ENCODE peak calls at places on chromosome 15, in five cellular contexts. One of them, this sample, is unnamed.

GRCh38 chr15:59367022-59367451 is 5.6 kb downstream of the MYO1E start:
- DNase-seq in natural killer cell: no peak
- DNase-seq in IMR-90: no peak
- DNase-seq in cardiac muscle cell: no peak
- DNase-seq in fibroblast of lung: peak
- DNase-seq in this sample: no peak

GRCh38 chr15:40080104-40080503 is 28.6 kb downstream of the BMF start:
- DNase-seq in natural killer cell: no peak
- DNase-seq in IMR-90: no peak
- DNase-seq in cardiac muscle cell: no peak
- DNase-seq in fibroblast of lung: no peak
- DNase-seq in this sample: no peak

GRCh38 chr15:33157636-33158035 is 36.9 kb downstream of the FMN1 start:
- DNase-seq in natural killer cell: no peak
- DNase-seq in IMR-90: no peak
- DNase-seq in cardiac muscle cell: no peak
- DNase-seq in fibroblast of lung: no peak
- DNase-seq in this sample: no peak

GRCh38 chr15:39191871-39192281 is 389.0 kb upstream of the THBS1 start:
- DNase-seq in natural killer cell: no peak
- DNase-seq in IMR-90: peak
- DNase-seq in cardiac muscle cell: no peak
- DNase-seq in fibroblast of lung: peak
- DNase-seq in this sample: no peak

GRCh38 chr15:39594056-39594763 is 13.3 kb downstream of the THBS1 start:
- DNase-seq in natural killer cell: no peak
- DNase-seq in IMR-90: peak
- DNase-seq in cardiac muscle cell: no peak
- DNase-seq in fibroblast of lung: peak
- DNase-seq in this sample: no peak

GRCh38 chr15:47715856-47716445 is 1.4 kb upstream of the SEMA6D start:
- DNase-seq in natural killer cell: no peak
- DNase-seq in IMR-90: peak
- DNase-seq in cardiac muscle cell: no peak
- DNase-seq in fibroblast of lung: no peak
- DNase-seq in this sample: no peak

GRCh38 chr15:52660192-52660591 is 19.0 kb downstream of the ATOSA start:
- DNase-seq in natural killer cell: no peak
- DNase-seq in IMR-90: no peak
- DNase-seq in cardiac muscle cell: no peak
- DNase-seq in fibroblast of lung: no peak
- DNase-seq in this sample: no peak

GRCh38 chr15:85019815-85020590 is 38.3 kb downstream of the PDE8A start:
- DNase-seq in natural killer cell: no peak
- DNase-seq in IMR-90: peak
- DNase-seq in cardiac muscle cell: no peak
- DNase-seq in fibroblast of lung: peak
- DNase-seq in this sample: no peak

GRCh38 chr15:70627734-70628541 is 135.4 kb downstream of the UACA start:
- DNase-seq in natural killer cell: no peak
- DNase-seq in IMR-90: no peak
- DNase-seq in cardiac muscle cell: no peak
- DNase-seq in fibroblast of lung: peak
- DNase-seq in this sample: no peak

GRCh38 chr15:57527382-57528091 is 64.2 kb upstream of the MYZAP start:
- DNase-seq in natural killer cell: no peak
- DNase-seq in IMR-90: peak
- DNase-seq in cardiac muscle cell: peak
- DNase-seq in fibroblast of lung: peak
- DNase-seq in this sample: peak

GRCh38 chr15:64749999-64750657 is 25.3 kb downstream of the RBPMS2 start:
- DNase-seq in natural killer cell: peak
- DNase-seq in IMR-90: peak
- DNase-seq in cardiac muscle cell: peak
- DNase-seq in fibroblast of lung: peak
- DNase-seq in this sample: no peak

DNA sequence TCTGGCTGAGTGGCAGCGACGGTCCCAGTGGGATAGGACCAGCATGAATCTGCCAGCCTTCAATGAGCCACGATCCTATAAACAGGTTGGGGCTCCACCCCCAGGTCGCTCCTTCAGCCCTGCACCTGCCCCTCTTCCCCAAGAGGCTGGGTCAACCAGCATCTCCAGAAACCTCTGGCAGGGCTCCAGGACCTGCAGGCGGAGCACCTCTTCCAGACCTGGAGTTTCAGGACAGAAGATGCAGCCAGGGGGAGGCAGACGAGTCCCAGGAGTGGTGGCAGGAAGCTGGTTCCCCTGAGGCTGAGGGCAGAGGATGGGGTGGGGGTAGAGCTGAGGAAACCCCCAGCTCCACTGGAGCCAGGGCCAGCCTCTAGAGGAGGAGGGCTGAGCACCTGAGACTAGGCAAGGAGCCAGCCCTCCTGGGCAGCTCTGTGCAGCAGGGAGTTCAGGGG is at the start of gene PLA2G4D:
- DNase-seq in natural killer cell: no peak
- DNase-seq in IMR-90: no peak
- DNase-seq in cardiac muscle cell: no peak
- DNase-seq in fibroblast of lung: no peak
- DNase-seq in this sample: no peak
- TF ChIP-seq CTCF in natural killer cell: no peak
- TF ChIP-seq CTCF in IMR-90: no peak
- TF ChIP-seq CTCF in cardiac muscle cell: no peak
- TF ChIP-seq CTCF in fibroblast of lung: no peak
- TF ChIP-seq CTCF in this sample: no peak

DNA sequence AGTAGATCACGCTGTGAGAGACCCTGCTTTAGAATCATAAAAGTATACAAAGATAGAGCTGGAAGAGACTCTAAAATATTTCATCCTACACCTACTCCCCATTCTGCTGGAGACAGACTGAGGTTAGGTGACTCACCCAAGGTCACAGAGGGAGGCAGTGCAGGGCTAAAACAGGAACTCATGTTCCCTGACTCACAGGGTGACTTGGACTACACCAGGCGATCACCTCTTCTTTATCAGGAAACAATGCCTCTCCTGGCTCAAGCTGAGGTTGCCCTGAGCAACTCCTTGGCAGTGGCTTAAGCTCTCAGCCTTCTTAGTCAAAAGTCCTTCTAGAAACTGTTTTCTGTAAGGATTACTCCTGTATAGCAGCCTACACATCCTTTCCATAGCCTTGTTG is 26.4 kb upstream of the TNFAIP8L3 start:
- DNase-seq in natural killer cell: no peak
- DNase-seq in IMR-90: peak
- DNase-seq in cardiac muscle cell: no peak
- DNase-seq in fibroblast of lung: peak
- DNase-seq in this sample: no peak
- TF ChIP-seq CTCF in natural killer cell: no peak
- TF ChIP-seq CTCF in IMR-90: no peak
- TF ChIP-seq CTCF in cardiac muscle cell: no peak
- TF ChIP-seq CTCF in fibroblast of lung: no peak
- TF ChIP-seq CTCF in this sample: no peak

DNA sequence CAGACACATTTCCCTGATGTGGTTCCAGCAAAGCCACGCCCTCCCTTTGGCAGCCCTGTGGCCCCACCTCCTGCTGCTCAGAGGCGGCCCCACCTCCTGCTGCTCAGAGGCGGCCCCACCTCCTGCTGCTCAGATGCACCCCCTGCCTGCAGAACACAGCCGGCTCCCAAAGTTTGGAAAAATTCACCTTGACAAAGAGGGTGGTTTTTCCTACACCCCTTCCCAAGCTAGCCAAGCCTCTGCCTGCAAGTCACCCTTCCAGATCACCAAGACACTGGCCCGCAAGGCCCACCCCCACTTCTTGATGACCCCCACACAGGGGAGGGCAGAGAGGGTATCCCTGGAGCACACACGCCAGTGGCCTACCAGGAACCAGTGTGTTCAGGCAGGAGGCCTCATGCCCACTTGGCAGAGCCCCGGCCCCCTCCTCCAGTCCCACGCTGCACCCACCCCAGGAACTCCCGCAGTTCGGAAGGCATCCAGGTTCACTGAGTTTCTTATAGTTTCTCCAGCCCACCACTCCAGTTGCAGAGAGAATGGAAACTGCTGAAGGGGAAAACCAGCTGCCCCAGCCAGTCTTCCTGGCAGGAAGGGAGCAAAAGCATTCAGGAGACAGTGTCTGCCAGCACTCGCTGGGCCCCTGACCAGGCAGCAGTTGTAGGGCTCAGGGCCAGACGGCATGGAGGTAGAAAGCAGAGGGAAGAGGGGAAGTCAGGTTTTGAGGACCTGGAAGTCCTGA is 2.3 kb upstream of the HAPLN3 start:
- DNase-seq in natural killer cell: no peak
- DNase-seq in IMR-90: peak
- DNase-seq in cardiac muscle cell: peak
- DNase-seq in fibroblast of lung: peak
- DNase-seq in this sample: no peak
- TF ChIP-seq CTCF in natural killer cell: no peak
- TF ChIP-seq CTCF in IMR-90: peak
- TF ChIP-seq CTCF in cardiac muscle cell: peak
- TF ChIP-seq CTCF in fibroblast of lung: peak
- TF ChIP-seq CTCF in this sample: peak

DNA sequence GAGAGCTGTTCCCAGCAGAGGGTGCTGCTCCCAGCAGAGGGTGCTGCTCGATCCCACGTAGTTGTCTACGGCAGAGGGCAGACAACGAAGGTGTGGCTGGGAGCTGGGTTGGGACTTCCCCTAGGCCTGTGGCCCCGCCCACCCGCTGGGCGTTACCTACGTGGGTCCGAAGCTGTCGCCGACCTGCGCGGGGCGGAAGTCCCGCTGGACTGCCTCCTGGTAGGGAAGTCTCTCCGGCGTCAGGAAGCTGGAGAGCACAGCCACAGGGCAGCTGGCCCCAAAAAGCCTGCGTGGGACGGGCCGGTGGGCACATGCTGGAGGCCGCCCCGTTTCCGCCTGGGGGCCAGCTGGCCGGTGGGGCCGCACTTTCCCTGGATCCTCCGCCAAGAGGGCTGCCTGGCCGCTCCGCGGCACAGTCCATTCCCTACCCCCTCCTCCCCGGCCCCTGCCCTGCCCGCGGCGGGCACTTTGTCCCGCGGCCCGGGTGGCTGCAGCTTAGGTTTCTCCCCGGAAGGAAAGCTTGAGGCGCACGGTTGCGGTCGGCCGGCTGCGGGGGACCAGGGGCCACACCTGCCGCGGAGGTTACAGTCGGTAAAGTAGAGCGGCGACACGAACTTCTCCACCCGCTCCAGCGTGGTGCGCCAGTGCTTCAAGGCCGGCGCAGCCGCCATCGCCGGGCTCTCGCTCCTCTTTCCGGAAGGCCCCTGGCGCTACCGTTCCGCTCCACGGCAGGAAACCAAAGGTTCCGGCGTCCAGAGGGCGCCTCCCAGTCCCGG is at the start of gene MAN2C1:
- DNase-seq in natural killer cell: peak
- DNase-seq in IMR-90: peak
- DNase-seq in cardiac muscle cell: peak
- DNase-seq in fibroblast of lung: peak
- DNase-seq in this sample: peak
- TF ChIP-seq CTCF in natural killer cell: peak
- TF ChIP-seq CTCF in IMR-90: peak
- TF ChIP-seq CTCF in cardiac muscle cell: peak
- TF ChIP-seq CTCF in fibroblast of lung: peak
- TF ChIP-seq CTCF in this sample: peak

This sample was measured in GM06990.